ENCODE peak calls at places on chromosome 14, in four cellular contexts. A is GM23248, W is dermis blood vessel endothelial cell, X is lower leg skin. P is an unnamed sample.
A peak's percentile ranks its signal among the peaks of the same experiment; 100 is the strongest.

GRCh38 chr14:33986804-33987203 is 35.9 kb upstream of the EGLN3 start:
- DNase-seq in A (peak; percentile 86), W (peak; percentile 6), X (no peak), P (peak; percentile 84)

GRCh38 chr14:77037886-77038511 is 9.5 kb upstream of the IRF2BPL start:
- DNase-seq in A (peak; percentile 61), W (peak; percentile 60), X (no peak), P (no peak)

GRCh38 chr14:61329478-61330051 is 8.2 kb downstream of the PRKCH start:
- DNase-seq in A (no peak), W (no peak), X (no peak), P (no peak)

GRCh38 chr14:75660630-75661498 is at the start of the genes ERG28 and TTLL5:
- DNase-seq in A (peak; percentile 99), W (peak; percentile 99), X (peak; percentile 99), P (peak; percentile 99)

GRCh38 chr14:100641274-100641860 is 54.1 kb upstream of the BEGAIN start:
- DNase-seq in A (peak; percentile 13), W (no peak), X (no peak), P (no peak)

GRCh38 chr14:35339761-35340406 is 47.7 kb downstream of the PSMA6 start:
- DNase-seq in A (no peak), W (no peak), X (no peak), P (no peak)

GRCh38 chr14:101590616-101591015 is 29.3 kb downstream of the DIO3 start:
- DNase-seq in A (no peak), W (no peak), X (peak; percentile 59), P (no peak)

GRCh38 chr14:44149597-44149996 is 357.5 kb downstream of the FSCB start:
- DNase-seq in A (no peak), W (no peak), X (no peak), P (no peak)

GRCh38 chr14:101559250-101559623 is 2.1 kb upstream of the DIO3 start:
- DNase-seq in A (no peak), W (no peak), X (no peak), P (no peak)

GRCh38 chr14:77026166-77026929 is 2.2 kb downstream of the IRF2BPL start:
- DNase-seq in A (peak; percentile 75), W (peak; percentile 58), X (no peak), P (peak; percentile 51)

GRCh38 chr14:98227000-98227726 is 1044.8 kb downstream of the BCL11B start:
- DNase-seq in A (no peak), W (no peak), X (no peak), P (no peak)

GRCh38 chr14:99201351-99202073 is 70.5 kb downstream of the BCL11B start:
- DNase-seq in A (no peak), W (no peak), X (no peak), P (no peak)

GRCh38 chr14:102590667-102591099 is 1.8 kb upstream of the RCOR1 start:
- DNase-seq in A (peak; percentile 66), W (peak; percentile 77), X (no peak), P (peak; percentile 23)

GRCh38 chr14:41873379-41874034 is 266.8 kb downstream of the LRFN5 start:
- DNase-seq in A (peak; percentile 84), W (no peak), X (no peak), P (peak; percentile 71)

GRCh38 chr14:33996450-33996849 is 45.6 kb upstream of the EGLN3 start:
- DNase-seq in A (no peak), W (no peak), X (no peak), P (no peak)

GRCh38 chr14:24297190-24297964 is 2.2 kb downstream of the DHRS1 start:
- DNase-seq in A (peak; percentile 38), W (peak; percentile 59), X (no peak), P (peak; percentile 28)

GRCh38 chr14:72416892-72417291 is 477.0 kb downstream of the DPF3 start:
- DNase-seq in A (no peak), W (no peak), X (no peak), P (no peak)

GRCh38 chr14:52879958-52880357 is 70.9 kb downstream of the FERMT2 start:
- DNase-seq in A (peak; percentile 12), W (no peak), X (no peak), P (peak; percentile 56)

GRCh38 chr14:101025131-101025530 is 121.6 kb upstream of the RTL1 start:
- DNase-seq in A (no peak), W (no peak), X (peak; percentile 65), P (no peak)

GRCh38 chr14:101882141-101882935 is 82.0 kb upstream of the DYNC1H1 start:
- DNase-seq in A (no peak), W (no peak), X (peak; percentile 76), P (no peak)

GRCh38 chr14:102316048-102316745 is 3.3 kb upstream of the ZNF839 start:
- DNase-seq in A (peak; percentile 29), W (peak; percentile 55), X (no peak), P (peak; percentile 75)

GRCh38 chr14:49427117-49427516 is 159.1 kb downstream of the RPS29 start:
- DNase-seq in A (no peak), W (no peak), X (no peak), P (no peak)

GRCh38 chr14:96089401-96089800 is 50.2 kb downstream of the C14orf132 start:
- DNase-seq in A (no peak), W (no peak), X (no peak), P (no peak)

GRCh38 chr14:22994762-22995275 is 12.5 kb upstream of the AJUBA start:
- DNase-seq in A (peak; percentile 64), W (peak; percentile 69), X (peak; percentile 70), P (peak; percentile 48)

GRCh38 chr14:100733152-100733850 is 6.6 kb downstream of the DLK1 start:
- DNase-seq in A (no peak), W (no peak), X (no peak), P (no peak)

GRCh38 chr14:88698651-88699050 is 94.1 kb downstream of the EML5 start:
- DNase-seq in A (no peak), W (no peak), X (no peak), P (no peak)

GRCh38 chr14:61525293-61526011 is 169.9 kb upstream of the HIF1A start:
- DNase-seq in A (peak; percentile 82), W (peak; percentile 92), X (peak; percentile 92), P (peak; percentile 52)

GRCh38 chr14:103073876-103074698 is 9.9 kb upstream of the LBHD2 start:
- DNase-seq in A (peak; percentile 53), W (no peak), X (peak; percentile 87), P (no peak)

GRCh38 chr14:68214431-68214830 is 394.9 kb downstream of the RAD51B start:
- DNase-seq in A (no peak), W (no peak), X (no peak), P (no peak)

GRCh38 chr14:100532916-100533630 is 54.1 kb downstream of the BEGAIN start:
- DNase-seq in A (peak; percentile 31), W (no peak), X (peak; percentile 74), P (peak; percentile 30)

GRCh38 chr14:57390806-57391562 is 598 bp downstream of the NAA30 start:
- DNase-seq in A (peak; percentile 71), W (peak; percentile 55), X (peak; percentile 87), P (peak; percentile 14)

GRCh38 chr14:77120771-77121743 is 20.5 kb downstream of the ZDHHC22 start:
- DNase-seq in A (no peak), W (no peak), X (no peak), P (no peak)

GRCh38 chr14:105491366-105492006 is 440 bp downstream of the TEDC1 start:
- DNase-seq in A (peak; percentile 85), W (peak; percentile 77), X (peak; percentile 96), P (peak; percentile 20)

GRCh38 chr14:63544641-63545234 is 1.6 kb upstream of the PPP2R5E start:
- DNase-seq in A (peak; percentile 64), W (peak; percentile 68), X (peak; percentile 36), P (peak; percentile 41)

GRCh38 chr14:93040443-93040842 is 75.3 kb downstream of the ITPK1 start:
- DNase-seq in A (no peak), W (no peak), X (no peak), P (no peak)

GRCh38 chr14:51488569-51489220 is 163.0 kb upstream of the FRMD6 start:
- DNase-seq in A (peak; percentile 34), W (no peak), X (no peak), P (peak; percentile 31)

GRCh38 chr14:39229222-39229543 is 4.5 kb upstream of the MIA2 start:
- DNase-seq in A (peak; percentile 83), W (no peak), X (no peak), P (peak; percentile 7)

GRCh38 chr14:95236221-95236620 is 78.9 kb upstream of the DICER1 start:
- DNase-seq in A (no peak), W (no peak), X (no peak), P (no peak)

GRCh38 chr14:56061051-56061450 is 57.2 kb upstream of the PELI2 start:
- DNase-seq in A (no peak), W (no peak), X (no peak), P (no peak)

GRCh38 chr14:24437736-24438067 is 4.9 kb downstream of the SDR39U1 start:
- DNase-seq in A (no peak), W (no peak), X (no peak), P (no peak)